ENCODE peak calls at places on chromosomes 6 and 20, in five cellular contexts. B is ovary, L is endothelial cell of umbilical vein, K is prostate gland, E is Peyer's patch. V is an unnamed sample.

GRCh38 chr6:165791876-165792437 is 128.9 kb upstream of the PDE10A start:
- DNase-seq in E (no peak), B (no peak), K (no peak), L (no peak), V (no peak)

GRCh38 chr6:126804255-126805064 is 314.0 kb upstream of the RSPO3 start:
- DNase-seq in E (no peak), L (peak; percentile 77), B (no peak), K (peak; percentile 5), V (peak; percentile 45)

GRCh38 chr6:24824142-24824755 is 25.5 kb upstream of the ARMH2 start:
- DNase-seq in L (no peak), E (no peak), B (no peak), K (no peak), V (no peak)

GRCh38 chr20:43915209-43916072 is 789 bp downstream of the TOX2 start:
- DNase-seq in L (peak; percentile 32), B (no peak), E (peak; percentile 54), K (no peak), V (no peak)

GRCh38 chr6:10567256-10568041 is 46.3 kb downstream of the GCNT2 start:
- DNase-seq in E (no peak), L (no peak), B (no peak), K (no peak), V (no peak)

GRCh38 chr20:60921021-60921622 is 330.9 kb upstream of the CDH4 start:
- DNase-seq in E (no peak), K (no peak), L (no peak), B (no peak), V (no peak)

GRCh38 chr6:95978230-95978629 is 37.5 kb upstream of the FUT9 start:
- DNase-seq in E (no peak), B (no peak), K (no peak), L (no peak), V (no peak)

GRCh38 chr6:130494745-130495144 is 128.9 kb downstream of the TMEM200A start:
- DNase-seq in L (no peak), B (no peak), K (no peak), E (no peak), V (no peak)

GRCh38 chr6:47144306-47144705 is 102.2 kb upstream of the ADGRF1 start:
- DNase-seq in E (no peak), K (no peak), L (no peak), B (no peak), V (no peak)

GRCh38 chr6:95091823-95092436 is 485.4 kb upstream of the MANEA start:
- DNase-seq in B (no peak), E (no peak), K (no peak), L (peak; percentile 39), V (no peak)

GRCh38 chr6:147136057-147136456 is 68.2 kb upstream of the STXBP5 start:
- DNase-seq in E (no peak), B (no peak), K (no peak), L (no peak), V (no peak)

GRCh38 chr6:37373822-37374514 is 20.2 kb downstream of the RNF8 start:
- DNase-seq in E (no peak), L (peak; percentile 40), B (no peak), K (no peak), V (no peak)

GRCh38 chr6:143742070-143742954 is 64.5 kb downstream of the PHACTR2 start:
- DNase-seq in B (no peak), E (no peak), L (no peak), K (no peak), V (no peak)

GRCh38 chr6:168699631-168700315 is 258.8 kb downstream of the SMOC2 start:
- DNase-seq in L (no peak), B (peak; percentile 79), K (peak; percentile 20), E (no peak), V (no peak)

GRCh38 chr20:15146948-15147347 is 809.5 kb upstream of the FLRT3 start:
- DNase-seq in L (no peak), B (no peak), E (no peak), K (no peak), V (no peak)

GRCh38 chr6:17863971-17864754 is 123.3 kb downstream of the KIF13A start:
- DNase-seq in K (peak; percentile 24), B (no peak), E (no peak), L (peak; percentile 72), V (no peak)

GRCh38 chr6:3022765-3023662 is 23.3 kb downstream of the NQO2 start:
- DNase-seq in E (no peak), L (no peak), K (no peak), B (no peak), V (peak; percentile 48)

GRCh38 chr6:21666788-21667681 is 73.5 kb downstream of the SOX4 start:
- DNase-seq in B (peak; percentile 42), L (peak; percentile 28), E (no peak), K (no peak), V (no peak)

GRCh38 chr20:17662333-17663039 is 19.6 kb downstream of the RRBP1 start:
- DNase-seq in E (no peak), L (no peak), K (no peak), B (no peak), V (no peak)

GRCh38 chr6:52802806-52803205 is 810 bp downstream of the GSTA1 start:
- DNase-seq in L (no peak), B (no peak), K (no peak), E (no peak), V (no peak)

GRCh38 chr6:169213814-169214520 is 39.7 kb downstream of the THBS2 start:
- DNase-seq in B (peak; percentile 67), K (no peak), E (no peak), L (no peak), V (peak; percentile 43)

GRCh38 chr20:33083544-33084340 is 4.3 kb downstream of the BPIFB4 start:
- DNase-seq in B (no peak), L (no peak), E (no peak), K (no peak), V (no peak)

GRCh38 chr6:24933868-24934401 is 1.8 kb downstream of the RIPOR2 start:
- DNase-seq in L (peak; percentile 22), K (no peak), E (no peak), B (no peak), V (no peak)

GRCh38 chr6:83889625-83890024 is 30.1 kb downstream of the CYB5R4 start:
- DNase-seq in L (no peak), E (no peak), K (no peak), B (no peak), V (no peak)

GRCh38 chr20:8153281-8153908 is 21.3 kb downstream of the PLCB1 start:
- DNase-seq in K (peak; percentile 13), B (no peak), L (peak; percentile 88), E (no peak), V (no peak)

GRCh38 chr20:8155229-8155628 is 23.2 kb downstream of the PLCB1 start:
- DNase-seq in E (no peak), K (no peak), B (no peak), L (peak; percentile 53), V (no peak)

GRCh38 chr20:8155848-8156602 is 24.0 kb downstream of the PLCB1 start:
- DNase-seq in K (no peak), E (no peak), B (no peak), L (peak; percentile 52), V (no peak)

GRCh38 chr20:8152847-8153246 is 20.8 kb downstream of the PLCB1 start:
- DNase-seq in L (no peak), K (no peak), B (no peak), E (no peak), V (no peak)

DNA sequence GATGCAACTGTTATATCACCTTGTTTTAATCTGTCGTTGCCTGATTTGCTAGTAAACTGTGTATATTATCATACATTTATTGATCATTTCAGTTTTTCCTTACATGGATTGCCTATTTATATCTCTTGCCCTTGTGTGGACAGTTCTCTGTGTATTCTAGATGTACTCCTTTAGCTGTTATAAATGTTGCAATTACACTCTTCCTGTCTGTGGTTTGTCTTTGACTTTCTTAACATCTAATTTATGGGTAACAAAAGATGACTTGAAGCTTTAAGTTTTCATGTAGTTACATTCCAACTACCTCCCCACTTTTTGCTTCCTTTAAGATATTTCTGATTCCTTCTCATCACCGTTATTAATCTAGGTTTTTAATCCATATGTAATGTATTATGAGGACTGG is 22.6 kb downstream of the PLCB1 start:
- DNase-seq in L (no peak), E (no peak), K (no peak), B (no peak), V (no peak)
- TF ChIP-seq POLR2A in L (no peak), E (no peak), K (no peak), B (no peak), V (no peak)

GRCh38 chr6:26521485-26522391 is 16.4 kb upstream of the HMGN4 start:
- DNase-seq in E (peak; percentile 90), L (peak; percentile 74), B (peak; percentile 82), K (peak; percentile 58), V (peak; percentile 78)
- TF ChIP-seq POLR2A in E (peak; percentile 58), L (no peak), B (peak; percentile 46), K (peak; percentile 45), V (no peak)

DNA sequence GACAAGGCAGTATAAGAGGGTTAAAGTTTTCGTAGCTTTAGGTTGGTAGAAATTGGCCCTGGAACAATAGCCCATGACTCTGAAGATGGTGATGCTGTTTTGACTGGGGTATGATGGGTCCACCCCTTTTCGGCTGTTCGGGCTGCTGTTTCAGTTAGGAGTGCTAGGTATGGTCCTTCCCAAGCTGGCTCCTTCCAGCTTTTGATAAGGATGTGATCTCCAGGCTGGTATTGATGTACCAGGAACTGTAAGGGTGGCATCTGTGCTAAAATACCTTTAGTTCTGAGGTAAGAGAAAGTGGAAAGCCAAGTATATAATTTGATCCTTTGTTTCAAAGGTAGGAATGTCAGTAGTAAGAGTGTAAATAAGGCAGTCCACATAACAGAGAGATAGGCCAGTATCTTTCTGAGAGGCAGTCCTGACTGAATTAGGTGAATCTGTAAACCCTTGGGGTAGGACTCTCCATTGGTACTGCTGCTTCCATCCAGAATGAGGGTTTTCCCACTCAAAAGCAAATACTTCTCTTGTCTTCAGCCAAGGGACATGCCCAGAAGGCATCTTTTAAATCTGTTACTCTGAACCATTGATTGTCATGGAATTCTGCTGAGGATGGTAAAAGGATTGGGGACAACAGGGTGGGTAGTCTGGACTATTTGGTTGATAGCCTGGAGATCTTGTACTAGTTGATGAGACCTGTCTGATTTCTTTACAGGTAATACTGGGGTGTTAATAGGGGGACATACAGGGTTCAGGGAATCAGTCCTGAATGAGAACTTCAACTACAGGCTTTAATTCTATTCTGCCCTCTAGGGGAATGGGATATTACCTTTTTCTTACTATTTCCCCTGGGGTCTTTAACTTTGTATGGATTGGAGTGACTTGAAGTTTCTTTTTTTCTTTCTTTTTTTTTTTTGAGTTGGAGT is 6.1 kb upstream of the ZNFX1 start:
- DNase-seq in K (no peak), E (no peak), L (no peak), B (no peak), V (no peak)
- TF ChIP-seq POLR2A in K (no peak), E (no peak), L (peak; percentile 19), B (no peak), V (no peak)

GRCh38 chr6:26249709-26249958 is 115.4 kb upstream of the BTN3A2 start:
- DNase-seq in L (peak; percentile 72), K (no peak), E (no peak), B (no peak), V (no peak)
- TF ChIP-seq POLR2A in L (no peak), K (no peak), E (no peak), B (no peak), V (no peak)

DNA sequence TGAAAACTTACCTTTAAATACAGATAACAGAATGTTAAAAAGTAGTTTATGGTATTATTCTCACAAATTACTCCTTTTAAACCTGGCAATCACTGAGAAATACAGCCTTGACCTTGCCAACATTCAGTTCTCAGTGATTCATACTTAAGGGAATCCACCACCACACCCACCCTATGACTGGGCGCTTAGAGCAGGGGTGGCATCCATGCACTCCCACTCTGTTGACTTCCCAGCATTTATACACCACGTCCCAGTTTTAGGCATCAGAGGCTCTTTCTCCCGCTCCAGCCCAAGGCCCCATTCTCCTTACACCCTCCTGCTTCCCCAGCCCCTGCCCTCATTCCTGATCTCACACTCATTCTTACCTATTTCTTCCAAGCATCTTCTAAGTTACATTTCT is 16.3 kb downstream of the TRAF3IP2 start:
- DNase-seq in K (no peak), B (no peak), L (peak; percentile 71), E (no peak), V (no peak)
- TF ChIP-seq POLR2A in K (no peak), B (no peak), L (no peak), E (no peak), V (no peak)